ENCODE peak calls at places on chromosomes 6 and 20, in ten cellular contexts. Z, F, E, L, H, X, V, S, I and O are unnamed samples.

GRCh38 chr20:45343867-45344721 is 4.1 kb downstream of the SDC4 start:
- DNase-seq in H (no peak), S (no peak), E (peak; percentile 97), I (no peak), L (no peak), V (no peak), X (no peak), Z (peak; percentile 82), F (no peak), O (peak; percentile 95)

GRCh38 chr6:119148102-119148824 is 69.8 kb upstream of the FAM184A start:
- DNase-seq in E (peak; percentile 79), H (peak; percentile 26), S (no peak), L (no peak), I (peak; percentile 24), X (no peak), F (no peak), V (peak; percentile 31), Z (no peak), O (peak; percentile 79)

GRCh38 chr6:157143171-157143884 is 180.0 kb downstream of the TMEM242 start:
- DNase-seq in L (peak; percentile 58), X (peak; percentile 7), F (no peak), I (no peak), Z (no peak), E (no peak), V (no peak), H (no peak), S (no peak), O (peak; percentile 62)

GRCh38 chr20:50517817-50518154 is 7.6 kb downstream of the PTPN1 start:
- DNase-seq in X (no peak), E (no peak), Z (no peak), V (no peak), I (no peak), H (peak; percentile 41), S (no peak), F (no peak), L (peak; percentile 75), O (no peak)

GRCh38 chr6:30735668-30736314 is 6.7 kb downstream of the FLOT1 start:
- DNase-seq in I (no peak), F (no peak), H (no peak), Z (no peak), S (no peak), X (no peak), V (no peak), E (no peak), L (no peak), O (no peak)

GRCh38 chr6:23535071-23535470 is 590.9 kb upstream of the NRSN1 start:
- DNase-seq in X (no peak), H (no peak), V (no peak), Z (no peak), F (no peak), S (no peak), I (no peak), E (no peak), L (no peak), O (peak; percentile 23)

GRCh38 chr20:5642155-5642981 is 107.8 kb upstream of the SHLD1 start:
- DNase-seq in L (no peak), I (no peak), V (peak; percentile 62), Z (no peak), X (no peak), S (no peak), E (no peak), F (no peak), H (no peak), O (peak; percentile 45)

GRCh38 chr6:95431637-95432228 is 145.6 kb upstream of the MANEA start:
- DNase-seq in L (peak; percentile 43), I (no peak), E (peak; percentile 9), H (peak; percentile 48), X (no peak), V (peak; percentile 29), S (no peak), F (no peak), Z (no peak), O (peak; percentile 39)

GRCh38 chr20:8749986-8750385 is 318.9 kb upstream of the PLCB4 start:
- DNase-seq in H (no peak), Z (no peak), X (no peak), V (no peak), S (no peak), E (no peak), F (no peak), I (no peak), L (no peak), O (peak; percentile 69)

GRCh38 chr6:153001767-153002612 is 519 bp downstream of the MTRF1L start:
- DNase-seq in H (no peak), X (no peak), L (peak; percentile 26), V (no peak), Z (no peak), E (peak; percentile 24), I (no peak), F (no peak), S (no peak), O (peak; percentile 28)

GRCh38 chr6:107569456-107569855 is 79.5 kb downstream of the SOBP start:
- DNase-seq in X (no peak), V (no peak), E (no peak), I (no peak), S (no peak), H (no peak), Z (no peak), L (no peak), F (no peak), O (no peak)

GRCh38 chr20:23060629-23061028 is 11.2 kb upstream of the THBD start:
- DNase-seq in Z (no peak), H (no peak), S (no peak), I (no peak), V (no peak), X (no peak), E (no peak), L (no peak), F (no peak), O (no peak)

GRCh38 chr6:105780146-105780860 is 305.8 kb upstream of the PRDM1 start:
- DNase-seq in F (no peak), L (no peak), S (no peak), E (no peak), Z (no peak), X (no peak), I (no peak), V (no peak), H (no peak), O (peak; percentile 18)

GRCh38 chr20:15818651-15819071 is 754.6 kb downstream of the KIF16B start:
- DNase-seq in I (no peak), E (peak; percentile 6), L (no peak), S (no peak), F (no peak), V (no peak), Z (no peak), X (no peak), H (no peak), O (no peak)

GRCh38 chr6:168546173-168546572 is 105.2 kb downstream of the SMOC2 start:
- DNase-seq in Z (peak; percentile 76), S (no peak), I (no peak), H (no peak), F (no peak), V (no peak), L (no peak), E (no peak), X (no peak), O (no peak)

GRCh38 chr6:30397697-30398096 is 52.7 kb downstream of the RPP21 start:
- DNase-seq in F (no peak), X (no peak), V (no peak), E (no peak), S (no peak), I (no peak), L (no peak), Z (no peak), H (no peak), O (no peak)

GRCh38 chr6:190596-191395 is 101.5 kb upstream of the DUSP22 start:
- DNase-seq in L (peak; percentile 38), I (no peak), X (no peak), S (no peak), Z (no peak), H (no peak), V (no peak), F (no peak), E (peak; percentile 33), O (no peak)

GRCh38 chr20:50980851-50981713 is 22.5 kb downstream of the MOCS3 start:
- DNase-seq in E (peak; percentile 79), H (peak; percentile 47), L (peak; percentile 52), Z (no peak), X (no peak), V (peak; percentile 61), S (no peak), I (peak; percentile 59), F (peak; percentile 47), O (peak; percentile 74)

GRCh38 chr20:23193985-23194384 is 107.9 kb upstream of the CD93 start:
- DNase-seq in V (no peak), I (no peak), Z (no peak), E (no peak), X (no peak), L (no peak), F (no peak), S (no peak), H (no peak), O (no peak)

GRCh38 chr6:98833101-98834059 is 994 bp upstream of the POU3F2 start:
- DNase-seq in L (peak; percentile 59), E (no peak), I (no peak), H (peak; percentile 38), V (peak; percentile 44), S (peak; percentile 62), F (no peak), X (no peak), Z (no peak), O (peak; percentile 31)

GRCh38 chr6:16392010-16392409 is 153.6 kb downstream of the GMPR start:
- DNase-seq in F (no peak), V (no peak), Z (no peak), H (no peak), X (no peak), L (no peak), I (no peak), E (no peak), S (no peak), O (no peak)